ENCODE peak calls at places on chromosomes 16 and 17, in four cellular contexts. Y, C, G and M are unnamed samples.

GRCh38 chr16:69501956-69502457 is 63.8 kb upstream of the NFAT5 start:
- DNase-seq in Y (no peak), C (no peak), G (no peak), M (peak; percentile 26)

GRCh38 chr17:35991075-35991474 is 4.5 kb upstream of the CCL14 start:
- DNase-seq in Y (no peak), C (no peak), G (no peak), M (no peak)

GRCh38 chr16:47927330-47927729 is 228.5 kb downstream of the ABCC12 start:
- DNase-seq in Y (peak; percentile 52), C (no peak), G (no peak), M (peak; percentile 73)

GRCh38 chr16:14014284-14014625 is 56.9 kb upstream of the MRTFB start:
- DNase-seq in Y (no peak), C (no peak), G (no peak), M (no peak)

GRCh38 chr16:25027781-25028180 is 12.6 kb upstream of the ARHGAP17 start:
- DNase-seq in Y (no peak), C (no peak), G (no peak), M (no peak)

GRCh38 chr17:9575381-9576072 is at the start of gene STX8:
- DNase-seq in Y (peak; percentile 87), C (peak; percentile 96), G (peak; percentile 43), M (peak; percentile 75)

GRCh38 chr17:34254146-34254545 is 939 bp upstream of the CCL2 start:
- DNase-seq in Y (peak; percentile 83), C (no peak), G (no peak), M (peak; percentile 14)

GRCh38 chr17:8728251-8728925 is 16.2 kb downstream of the CCDC42 start:
- DNase-seq in Y (no peak), C (no peak), G (no peak), M (peak; percentile 81)

GRCh38 chr17:65064452-65065019 is 8.0 kb upstream of the GNA13 start:
- DNase-seq in Y (peak; percentile 88), C (peak; percentile 43), G (no peak), M (no peak)

GRCh38 chr17:49456172-49456965 is 38.7 kb upstream of the NGFR start:
- DNase-seq in Y (peak; percentile 89), C (no peak), G (no peak), M (no peak)

GRCh38 chr16:8718753-8719386 is 44.5 kb downstream of the ABAT start:
- DNase-seq in Y (no peak), C (no peak), G (no peak), M (no peak)

GRCh38 chr16:23570992-23571632 is 13.6 kb downstream of the UBFD1 start:
- DNase-seq in Y (no peak), C (no peak), G (no peak), M (no peak)

GRCh38 chr17:563646-564045 is 151.0 kb downstream of the VPS53 start:
- DNase-seq in Y (no peak), C (no peak), G (no peak), M (no peak)

DNA sequence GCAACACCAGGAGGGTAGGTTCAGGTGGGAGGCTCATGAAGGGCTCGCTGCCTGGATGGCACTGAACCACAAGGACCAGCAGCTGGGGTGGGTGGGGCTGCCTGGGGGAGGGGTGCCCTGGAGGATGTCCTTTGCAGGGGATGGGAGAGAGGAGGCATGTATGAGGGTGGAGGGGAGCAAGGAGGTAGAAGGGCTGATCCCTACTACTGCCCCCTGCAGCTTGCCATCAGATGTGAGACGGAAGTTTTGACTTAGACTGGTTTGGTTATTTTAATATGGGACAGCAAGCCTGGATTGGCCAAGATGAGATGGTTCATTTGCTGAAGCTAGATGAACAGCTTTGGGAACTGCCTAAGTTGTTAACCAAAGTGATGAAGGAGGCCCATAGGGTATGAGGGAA is 115.9 kb downstream of the SEC14L1 start:
- DNase-seq in Y (no peak), C (no peak), G (no peak), M (no peak)
- H2AK5ac ChIP-seq in Y (peak overlapping the region; percentile 84), C (no peak overlapping the region), G (peak overlapping the region; percentile 65), M (no peak overlapping the region)

GRCh38 chr16:86092586-86093480 is 193.9 kb downstream of the IRF8 start:
- DNase-seq in Y (no peak), C (no peak), G (no peak), M (no peak)
- H3K18ac ChIP-seq in Y (no peak overlapping the region), C (no peak overlapping the region), G (no peak overlapping the region), M (no peak overlapping the region)

DNA sequence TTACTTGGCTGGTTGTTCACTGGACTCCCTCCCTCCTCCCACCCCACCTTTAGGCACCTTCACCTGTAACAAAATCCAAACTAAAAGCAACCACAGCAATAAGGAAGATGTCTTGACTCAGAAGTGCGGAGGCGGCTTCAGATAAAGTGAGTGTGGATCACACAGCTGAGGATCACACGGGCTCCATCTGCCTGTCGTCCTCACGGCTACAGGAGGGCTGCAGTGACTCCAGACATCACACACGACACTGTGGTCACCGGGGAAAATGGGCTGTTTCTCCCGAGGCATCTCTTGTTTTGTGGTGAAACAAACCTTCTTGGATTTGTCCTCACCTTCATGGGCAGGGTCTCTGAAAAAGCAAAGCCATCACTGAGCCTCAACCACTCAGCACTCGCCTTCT is 7.9 kb upstream of the ACSF3 start:
- DNase-seq in Y (no peak), C (no peak), G (no peak), M (no peak)
- H2AK5ac ChIP-seq in Y (no peak overlapping the region), C (no peak overlapping the region), G (no peak overlapping the region), M (no peak overlapping the region)

GRCh38 chr16:761580-761979 is 1.0 kb downstream of the MSLN start:
- DNase-seq in Y (no peak), C (no peak), G (no peak), M (no peak)

GRCh38 chr16:760498-761343 is at the start of gene MSLN:
- DNase-seq in Y (no peak), C (no peak), G (no peak), M (no peak)

GRCh38 chr16:760065-760464 is 469 bp upstream of the MSLN start:
- DNase-seq in Y (no peak), C (no peak), G (no peak), M (no peak)

GRCh38 chr16:762049-762513 is 1.5 kb downstream of the MSLN start:
- DNase-seq in Y (no peak), C (no peak), G (no peak), M (no peak)

GRCh38 chr16:759110-759910 is 1.2 kb upstream of the MSLN start:
- DNase-seq in Y (no peak), C (no peak), G (no peak), M (no peak)
- H3K18ac ChIP-seq in Y (no peak overlapping the region), C (no peak overlapping the region), G (no peak overlapping the region), M (no peak overlapping the region)

GRCh38 chr16:86977076-86977676 is 340.0 kb downstream of the C16orf95 start:
- DNase-seq in Y (no peak), C (no peak), G (no peak), M (no peak)
- H2AK5ac ChIP-seq in Y (peak overlapping the region; percentile 15), C (no peak overlapping the region), G (no peak overlapping the region), M (no peak overlapping the region)

GRCh38 chr17:48441862-48442261 is 11.8 kb upstream of the SKAP1 start:
- DNase-seq in Y (no peak), C (no peak), G (no peak), M (no peak)
- H3K18ac ChIP-seq in Y (no peak overlapping the region), C (no peak overlapping the region), G (no peak overlapping the region), M (no peak overlapping the region)